ENCODE peak calls at places on chromosomes 6 and 20, in four cellular contexts. One of them, this sample, is unnamed.

GRCh38 chr20:37259865-37260264 is 1.7 kb downstream of the GHRH start:
- DNase-seq in tibial nerve: no peak
- DNase-seq in mesendoderm: no peak
- DNase-seq in CD8-positive, alpha-beta T cell: no peak
- DNase-seq in this sample: no peak

GRCh38 chr6:125099211-125100017 is 54.2 kb upstream of the TPD52L1 start:
- DNase-seq in tibial nerve: no peak
- DNase-seq in mesendoderm: peak; percentile 65
- DNase-seq in CD8-positive, alpha-beta T cell: peak; percentile 9
- DNase-seq in this sample: peak; percentile 29

GRCh38 chr20:38123021-38123587 is 42.0 kb downstream of the TGM2 start:
- DNase-seq in tibial nerve: no peak
- DNase-seq in mesendoderm: peak; percentile 56
- DNase-seq in CD8-positive, alpha-beta T cell: no peak
- DNase-seq in this sample: no peak

GRCh38 chr6:151400473-151400872 is 9.1 kb upstream of the ZBTB2 start:
- DNase-seq in tibial nerve: no peak
- DNase-seq in mesendoderm: no peak
- DNase-seq in CD8-positive, alpha-beta T cell: no peak
- DNase-seq in this sample: no peak

GRCh38 chr6:84428300-84428907 is 201.0 kb upstream of the CEP162 start:
- DNase-seq in tibial nerve: peak; percentile 62
- DNase-seq in mesendoderm: peak; percentile 53
- DNase-seq in CD8-positive, alpha-beta T cell: no peak
- DNase-seq in this sample: no peak

GRCh38 chr6:144729502-144729901 is 444.4 kb downstream of the UTRN start:
- DNase-seq in tibial nerve: no peak
- DNase-seq in mesendoderm: peak; percentile 34
- DNase-seq in CD8-positive, alpha-beta T cell: no peak
- DNase-seq in this sample: no peak

GRCh38 chr20:31675828-31676533 is 38.3 kb downstream of the COX4I2 start:
- DNase-seq in tibial nerve: no peak
- DNase-seq in mesendoderm: peak; percentile 54
- DNase-seq in CD8-positive, alpha-beta T cell: peak; percentile 49
- DNase-seq in this sample: no peak

GRCh38 chr6:109406196-109406595 is 23.9 kb upstream of the CD164 start:
- DNase-seq in tibial nerve: no peak
- DNase-seq in mesendoderm: no peak
- DNase-seq in CD8-positive, alpha-beta T cell: no peak
- DNase-seq in this sample: no peak

GRCh38 chr6:50699086-50699886 is 14.0 kb upstream of the TFAP2D start:
- DNase-seq in tibial nerve: no peak
- DNase-seq in mesendoderm: peak; percentile 47
- DNase-seq in CD8-positive, alpha-beta T cell: no peak
- DNase-seq in this sample: no peak

GRCh38 chr6:132919028-132919427 is 104.7 kb downstream of the RPS12 start:
- DNase-seq in tibial nerve: no peak
- DNase-seq in mesendoderm: no peak
- DNase-seq in CD8-positive, alpha-beta T cell: no peak
- DNase-seq in this sample: no peak

GRCh38 chr20:45470262-45470931 is 844 bp downstream of the WFDC2 start:
- DNase-seq in tibial nerve: no peak
- DNase-seq in mesendoderm: peak; percentile 58
- DNase-seq in CD8-positive, alpha-beta T cell: no peak
- DNase-seq in this sample: no peak

GRCh38 chr6:98828991-98829411 is 5.4 kb upstream of the POU3F2 start:
- DNase-seq in tibial nerve: no peak
- DNase-seq in mesendoderm: peak; percentile 50
- DNase-seq in CD8-positive, alpha-beta T cell: no peak
- DNase-seq in this sample: no peak

GRCh38 chr20:25453035-25453810 is 45.8 kb downstream of the GINS1 start:
- DNase-seq in tibial nerve: no peak
- DNase-seq in mesendoderm: no peak
- DNase-seq in CD8-positive, alpha-beta T cell: no peak
- DNase-seq in this sample: no peak

GRCh38 chr6:29755295-29755871 is 32.1 kb downstream of the HLA-F start:
- DNase-seq in tibial nerve: no peak
- DNase-seq in mesendoderm: no peak
- DNase-seq in CD8-positive, alpha-beta T cell: no peak
- DNase-seq in this sample: no peak

GRCh38 chr6:20286968-20287565 is 74.8 kb upstream of the MBOAT1 start:
- DNase-seq in tibial nerve: no peak
- DNase-seq in mesendoderm: no peak
- DNase-seq in CD8-positive, alpha-beta T cell: no peak
- DNase-seq in this sample: no peak

GRCh38 chr6:85684125-85684808 is 41.6 kb upstream of the SYNCRIP start:
- DNase-seq in tibial nerve: no peak
- DNase-seq in mesendoderm: no peak
- DNase-seq in CD8-positive, alpha-beta T cell: no peak
- DNase-seq in this sample: no peak

GRCh38 chr6:12077021-12077420 is 64.9 kb downstream of the HIVEP1 start:
- DNase-seq in tibial nerve: no peak
- DNase-seq in mesendoderm: no peak
- DNase-seq in CD8-positive, alpha-beta T cell: no peak
- DNase-seq in this sample: no peak

GRCh38 chr6:156827382-156827781 is 50.2 kb downstream of the ARID1B start:
- DNase-seq in tibial nerve: no peak
- DNase-seq in mesendoderm: no peak
- DNase-seq in CD8-positive, alpha-beta T cell: no peak
- DNase-seq in this sample: no peak

GRCh38 chr20:2693286-2693995 is 861 bp downstream of the EBF4 start:
- DNase-seq in tibial nerve: no peak
- DNase-seq in mesendoderm: peak; percentile 40
- DNase-seq in CD8-positive, alpha-beta T cell: peak; percentile 60
- DNase-seq in this sample: no peak

GRCh38 chr6:129667621-129668020 is 42.4 kb downstream of the ARHGAP18 start:
- DNase-seq in tibial nerve: no peak
- DNase-seq in mesendoderm: no peak
- DNase-seq in CD8-positive, alpha-beta T cell: no peak
- DNase-seq in this sample: no peak

GRCh38 chr6:97901531-97901930 is 618.5 kb upstream of the MMS22L start:
- DNase-seq in tibial nerve: no peak
- DNase-seq in mesendoderm: no peak
- DNase-seq in CD8-positive, alpha-beta T cell: no peak
- DNase-seq in this sample: no peak

GRCh38 chr6:159931112-159931511 is 37.8 kb upstream of the IGF2R start:
- DNase-seq in tibial nerve: no peak
- DNase-seq in mesendoderm: no peak
- DNase-seq in CD8-positive, alpha-beta T cell: no peak
- DNase-seq in this sample: no peak

GRCh38 chr20:53493201-53493908 is 100.3 kb downstream of the ZNF217 start:
- DNase-seq in tibial nerve: no peak
- DNase-seq in mesendoderm: no peak
- DNase-seq in CD8-positive, alpha-beta T cell: no peak
- DNase-seq in this sample: no peak

GRCh38 chr20:2353231-2353630 is 27.5 kb upstream of the TGM6 start:
- DNase-seq in tibial nerve: no peak
- DNase-seq in mesendoderm: peak; percentile 43
- DNase-seq in CD8-positive, alpha-beta T cell: no peak
- DNase-seq in this sample: no peak

GRCh38 chr6:154921482-154921881 is 73.6 kb upstream of the TIAM2 start:
- DNase-seq in tibial nerve: no peak
- DNase-seq in mesendoderm: no peak
- DNase-seq in CD8-positive, alpha-beta T cell: no peak
- DNase-seq in this sample: no peak

GRCh38 chr20:64107736-64108457 is 532 bp upstream of the NPBWR2 start:
- DNase-seq in tibial nerve: no peak
- DNase-seq in mesendoderm: no peak
- DNase-seq in CD8-positive, alpha-beta T cell: no peak
- DNase-seq in this sample: no peak

GRCh38 chr6:81572020-81572419 is 180.5 kb downstream of the TENT5A start:
- DNase-seq in tibial nerve: no peak
- DNase-seq in mesendoderm: no peak
- DNase-seq in CD8-positive, alpha-beta T cell: no peak
- DNase-seq in this sample: no peak

GRCh38 chr20:10634190-10634589 is 39.6 kb downstream of the JAG1 start:
- DNase-seq in tibial nerve: no peak
- DNase-seq in mesendoderm: no peak
- DNase-seq in CD8-positive, alpha-beta T cell: no peak
- DNase-seq in this sample: no peak

GRCh38 chr6:127516676-127517273 is 2.4 kb downstream of the MTCL3 start:
- DNase-seq in tibial nerve: peak; percentile 41
- DNase-seq in mesendoderm: peak; percentile 89
- DNase-seq in CD8-positive, alpha-beta T cell: peak; percentile 25
- DNase-seq in this sample: peak; percentile 57

GRCh38 chr6:154410215-154410614 is 53.6 kb upstream of the IPCEF1 start:
- DNase-seq in tibial nerve: no peak
- DNase-seq in mesendoderm: no peak
- DNase-seq in CD8-positive, alpha-beta T cell: no peak
- DNase-seq in this sample: no peak

GRCh38 chr6:44869321-44869897 is 458.7 kb upstream of the RUNX2 start:
- DNase-seq in tibial nerve: no peak
- DNase-seq in mesendoderm: no peak
- DNase-seq in CD8-positive, alpha-beta T cell: no peak
- DNase-seq in this sample: no peak

GRCh38 chr6:118776607-118777549 is 117.1 kb upstream of the ASF1A start:
- DNase-seq in tibial nerve: peak; percentile 82
- DNase-seq in mesendoderm: peak; percentile 77
- DNase-seq in CD8-positive, alpha-beta T cell: peak; percentile 61
- DNase-seq in this sample: peak; percentile 47

GRCh38 chr20:59006864-59007757 is at the start of gene CTSZ:
- DNase-seq in tibial nerve: no peak
- DNase-seq in mesendoderm: peak; percentile 68
- DNase-seq in CD8-positive, alpha-beta T cell: peak; percentile 28
- DNase-seq in this sample: no peak

GRCh38 chr20:35014537-35014936 is 58.9 kb downstream of the MYH7B start:
- DNase-seq in tibial nerve: no peak
- DNase-seq in mesendoderm: no peak
- DNase-seq in CD8-positive, alpha-beta T cell: no peak
- DNase-seq in this sample: no peak

GRCh38 chr20:17627101-17627950 is 54.7 kb downstream of the RRBP1 start:
- DNase-seq in tibial nerve: no peak
- DNase-seq in mesendoderm: no peak
- DNase-seq in CD8-positive, alpha-beta T cell: no peak
- DNase-seq in this sample: no peak

GRCh38 chr20:5608104-5608447 is 142.1 kb upstream of the SHLD1 start:
- DNase-seq in tibial nerve: no peak
- DNase-seq in mesendoderm: no peak
- DNase-seq in CD8-positive, alpha-beta T cell: no peak
- DNase-seq in this sample: no peak

GRCh38 chr20:53262294-53262840 is 290.2 kb downstream of the TSHZ2 start:
- DNase-seq in tibial nerve: no peak
- DNase-seq in mesendoderm: no peak
- DNase-seq in CD8-positive, alpha-beta T cell: no peak
- DNase-seq in this sample: no peak

GRCh38 chr6:16767765-16768514 is 6.7 kb upstream of the ATXN1 start:
- DNase-seq in tibial nerve: no peak
- DNase-seq in mesendoderm: no peak
- DNase-seq in CD8-positive, alpha-beta T cell: no peak
- DNase-seq in this sample: no peak
- H3K4me1 ChIP-seq in tibial nerve: peaks cover 14% of the 10 kb centered on the region
- H3K4me1 ChIP-seq in mesendoderm: peaks cover 9% of the 10 kb centered on the region
- H3K4me1 ChIP-seq in CD8-positive, alpha-beta T cell: peaks cover 39% of the 10 kb centered on the region
- H3K4me1 ChIP-seq in this sample: no peaks in the 10 kb centered on the region

GRCh38 chr6:38794682-38795081 is 79.6 kb downstream of the DNAH8 start:
- DNase-seq in tibial nerve: no peak
- DNase-seq in mesendoderm: no peak
- DNase-seq in CD8-positive, alpha-beta T cell: no peak
- DNase-seq in this sample: no peak
- H3K27ac ChIP-seq in tibial nerve: no peak overlapping the region
- H3K27ac ChIP-seq in mesendoderm: no peak overlapping the region
- H3K27ac ChIP-seq in CD8-positive, alpha-beta T cell: no peak overlapping the region
- H3K27ac ChIP-seq in this sample: no peak overlapping the region

DNA sequence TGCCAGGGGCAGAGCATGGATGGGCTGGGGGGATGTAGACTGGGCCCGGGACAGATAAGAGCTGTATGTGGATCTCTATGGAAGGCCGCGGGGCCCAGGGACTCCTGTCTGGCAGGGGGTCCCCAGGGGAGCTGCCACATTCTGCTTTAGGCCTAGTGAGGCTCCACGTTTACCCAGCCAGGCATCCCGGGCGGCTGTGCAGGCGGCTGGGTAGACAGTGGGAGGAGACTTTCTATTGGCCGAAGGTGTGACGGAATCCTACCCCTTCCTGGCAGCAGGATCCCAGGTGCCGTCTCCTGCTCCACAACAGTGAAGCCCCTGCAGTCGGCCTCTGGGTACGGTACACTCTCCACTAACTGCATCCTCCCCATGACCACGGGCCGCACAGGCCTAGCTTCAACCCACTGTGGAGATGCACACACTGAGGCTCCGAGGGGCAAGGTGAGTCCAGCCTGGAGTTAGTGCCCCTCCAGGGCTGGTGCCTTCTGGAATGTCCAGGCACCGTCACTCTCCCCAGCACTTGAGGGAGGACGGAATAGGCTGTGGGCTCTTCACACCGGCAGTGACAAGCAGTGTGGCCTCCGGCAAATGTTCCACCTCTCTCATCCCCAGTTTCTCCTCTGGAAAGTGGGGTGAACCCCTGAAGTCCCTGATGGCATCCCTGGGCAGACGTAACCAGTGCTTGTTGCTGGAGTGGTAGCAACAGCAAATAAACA is 36.8 kb upstream of the ZBP1 start:
- DNase-seq in tibial nerve: no peak
- DNase-seq in mesendoderm: no peak
- DNase-seq in CD8-positive, alpha-beta T cell: peak; percentile 4
- DNase-seq in this sample: no peak
- H3K36me3 ChIP-seq in tibial nerve: peaks cover 7% of the 10 kb centered on the region
- H3K36me3 ChIP-seq in mesendoderm: peaks cover 28% of the 10 kb centered on the region
- H3K36me3 ChIP-seq in CD8-positive, alpha-beta T cell: no peaks in the 10 kb centered on the region
- H3K36me3 ChIP-seq in this sample: peaks cover 27% of the 10 kb centered on the region

GRCh38 chr20:49894073-49894470 is 21.3 kb downstream of the SPATA2 start:
- DNase-seq in tibial nerve: no peak
- DNase-seq in mesendoderm: no peak
- DNase-seq in CD8-positive, alpha-beta T cell: no peak
- DNase-seq in this sample: no peak
- H3K4me1 ChIP-seq in tibial nerve: no peaks in the 10 kb centered on the region
- H3K4me1 ChIP-seq in mesendoderm: peaks cover 8% of the 10 kb centered on the region
- H3K4me1 ChIP-seq in CD8-positive, alpha-beta T cell: no peaks in the 10 kb centered on the region
- H3K4me1 ChIP-seq in this sample: no peaks in the 10 kb centered on the region